ENCODE peak calls at places on chromosomes 12 and 14, in ten cellular contexts. E, N, M, K, V, U, B, W, Z and H are unnamed samples.

GRCh38 chr12:5904969-5905368 is 40.1 kb downstream of the ANO2 start:
- DNase-seq in E (no peak), N (peak), M (no peak), K (no peak), V (no peak), U (no peak), B (no peak), W (no peak), Z (peak), H (no peak)

GRCh38 chr12:31029916-31030562 is 43.6 kb upstream of the DDX11 start:
- DNase-seq in E (no peak), N (no peak), M (no peak), K (no peak), V (no peak), U (peak), B (no peak), W (no peak), Z (peak), H (no peak)

GRCh38 chr12:131621701-131622421 is 89.0 kb upstream of the SFSWAP start:
- DNase-seq in E (no peak), N (no peak), M (no peak), K (no peak), V (no peak), U (no peak), B (no peak), W (peak), Z (peak), H (peak)

GRCh38 chr12:57473886-57474285 is 5.8 kb downstream of the ARHGAP9 start:
- DNase-seq in E (no peak), N (no peak), M (no peak), K (no peak), V (no peak), U (no peak), B (no peak), W (no peak), Z (no peak), H (no peak)

GRCh38 chr14:58082491-58083098 is 69.4 kb downstream of the ARMH4 start:
- DNase-seq in E (peak), N (no peak), M (no peak), K (peak), V (no peak), U (no peak), B (no peak), W (peak), Z (no peak), H (no peak)

GRCh38 chr14:53226553-53226952 is 73.4 kb upstream of the DDHD1 start:
- DNase-seq in E (no peak), N (no peak), M (no peak), K (no peak), V (no peak), U (no peak), B (no peak), W (no peak), Z (no peak), H (no peak)

GRCh38 chr12:110171186-110171538 is 47.0 kb downstream of the IFT81 start:
- DNase-seq in E (no peak), N (no peak), M (no peak), K (no peak), V (no peak), U (no peak), B (no peak), W (no peak), Z (no peak), H (no peak)

GRCh38 chr12:105196090-105196489 is 39.9 kb downstream of the APPL2 start:
- DNase-seq in E (no peak), N (no peak), M (no peak), K (no peak), V (no peak), U (no peak), B (no peak), W (no peak), Z (peak), H (no peak)

GRCh38 chr12:130555628-130556485 is 160.2 kb downstream of the RIMBP2 start:
- DNase-seq in E (no peak), N (no peak), M (no peak), K (no peak), V (no peak), U (no peak), B (peak), W (no peak), Z (peak), H (no peak)

GRCh38 chr14:90820958-90821357 is 4.7 kb upstream of the TTC7B start:
- DNase-seq in E (peak), N (no peak), M (peak), K (peak), V (peak), U (no peak), B (no peak), W (peak), Z (peak), H (no peak)

GRCh38 chr14:82385043-82385442 is 851.4 kb upstream of the SEL1L start:
- DNase-seq in E (no peak), N (no peak), M (no peak), K (no peak), V (no peak), U (no peak), B (peak), W (peak), Z (no peak), H (no peak)

GRCh38 chr12:85765443-85765842 is 70.8 kb downstream of the RASSF9 start:
- DNase-seq in E (no peak), N (no peak), M (no peak), K (no peak), V (no peak), U (no peak), B (peak), W (no peak), Z (no peak), H (no peak)

GRCh38 chr12:54016478-54016964 is 7.7 kb downstream of the HOXC8 start:
- DNase-seq in E (peak), N (no peak), M (no peak), K (no peak), V (no peak), U (no peak), B (no peak), W (no peak), Z (no peak), H (no peak)

GRCh38 chr12:27652174-27652763 is 44.0 kb upstream of the REP15 start:
- DNase-seq in E (peak), N (no peak), M (peak), K (peak), V (peak), U (peak), B (peak), W (no peak), Z (peak), H (no peak)

GRCh38 chr14:90578283-90578985 is 181.6 kb downstream of the CALM1 start:
- DNase-seq in E (no peak), N (peak), M (no peak), K (no peak), V (no peak), U (no peak), B (no peak), W (no peak), Z (no peak), H (no peak)

GRCh38 chr12:14946162-14946561 is 7.8 kb upstream of the ERP27 start:
- DNase-seq in E (no peak), N (no peak), M (no peak), K (no peak), V (no peak), U (no peak), B (no peak), W (no peak), Z (no peak), H (no peak)

GRCh38 chr12:7079826-7080125 is 12.5 kb downstream of the C1R start:
- DNase-seq in E (peak), N (no peak), M (no peak), K (peak), V (no peak), U (no peak), B (no peak), W (peak), Z (peak), H (no peak)

GRCh38 chr12:12398026-12398859 is 41.4 kb downstream of the BORCS5 start:
- DNase-seq in E (peak), N (peak), M (no peak), K (peak), V (no peak), U (no peak), B (no peak), W (peak), Z (no peak), H (peak)

GRCh38 chr12:89129471-89129870 is 222.8 kb downstream of the DUSP6 start:
- DNase-seq in E (no peak), N (no peak), M (no peak), K (no peak), V (no peak), U (no peak), B (no peak), W (no peak), Z (no peak), H (no peak)

GRCh38 chr12:97556201-97556824 is 93.7 kb downstream of the RMST start:
- DNase-seq in E (peak), N (peak), M (no peak), K (peak), V (peak), U (peak), B (no peak), W (no peak), Z (peak), H (no peak)

GRCh38 chr14:79299162-79299561 is 912.1 kb downstream of the DIO2 start:
- DNase-seq in E (no peak), N (no peak), M (no peak), K (no peak), V (no peak), U (peak), B (no peak), W (no peak), Z (no peak), H (no peak)

GRCh38 chr12:107448198-107448597 is 237.4 kb upstream of the PWP1 start:
- DNase-seq in E (no peak), N (no peak), M (no peak), K (no peak), V (no peak), U (no peak), B (no peak), W (no peak), Z (peak), H (no peak)

GRCh38 chr12:33265900-33266299 is 173.7 kb downstream of the SYT10 start:
- DNase-seq in E (no peak), N (no peak), M (no peak), K (no peak), V (no peak), U (no peak), B (no peak), W (no peak), Z (no peak), H (no peak)

GRCh38 chr14:65106316-65106715 is 4.0 kb upstream of the MAX start:
- DNase-seq in E (no peak), N (no peak), M (no peak), K (no peak), V (no peak), U (no peak), B (no peak), W (no peak), Z (no peak), H (no peak)

GRCh38 chr12:109157986-109158385 is 41.6 kb downstream of the ACACB start:
- DNase-seq in E (no peak), N (no peak), M (no peak), K (no peak), V (no peak), U (no peak), B (no peak), W (no peak), Z (no peak), H (no peak)

GRCh38 chr12:16606936-16607335 is 974 bp upstream of the LMO3 start:
- DNase-seq in E (no peak), N (no peak), M (no peak), K (no peak), V (no peak), U (peak), B (peak), W (no peak), Z (peak), H (no peak)

GRCh38 chr14:88599321-88599720 is 36.5 kb downstream of the ZC3H14 start:
- DNase-seq in E (no peak), N (no peak), M (no peak), K (no peak), V (no peak), U (no peak), B (no peak), W (no peak), Z (no peak), H (no peak)

GRCh38 chr14:58572092-58572853 is 65.5 kb upstream of the DACT1 start:
- DNase-seq in E (peak), N (no peak), M (peak), K (peak), V (no peak), U (peak), B (no peak), W (no peak), Z (peak), H (no peak)

GRCh38 chr12:123043536-123044001 is 63.1 kb downstream of the ARL6IP4 start:
- DNase-seq in E (peak), N (peak), M (peak), K (peak), V (peak), U (peak), B (peak), W (peak), Z (peak), H (peak)

GRCh38 chr14:72503696-72504368 is 390.1 kb downstream of the DPF3 start:
- DNase-seq in E (no peak), N (no peak), M (no peak), K (no peak), V (no peak), U (no peak), B (no peak), W (no peak), Z (peak), H (no peak)

GRCh38 chr12:56840922-56841321 is 77.8 kb downstream of the HSD17B6 start:
- DNase-seq in E (peak), N (no peak), M (no peak), K (no peak), V (no peak), U (no peak), B (no peak), W (no peak), Z (peak), H (no peak)

GRCh38 chr12:76621582-76622024 is 62.0 kb upstream of the OSBPL8 start:
- DNase-seq in E (peak), N (no peak), M (peak), K (peak), V (peak), U (peak), B (peak), W (no peak), Z (peak), H (peak)